ENCODE peak calls at places on chromosomes 4 and X, in seven cellular contexts. X, G, L, F, P, K and B are unnamed samples.
A peak's percentile ranks its signal among the peaks of the same experiment; 100 is the strongest.

GRCh38 chr4:15805583-15806517 is 27.7 kb downstream of the CD38 start:
- DNase-seq in X (peak; percentile 59), G (no peak), L (peak; percentile 12), F (peak; percentile 5), P (peak; percentile 29), K (peak; percentile 28), B (no peak)

GRCh38 chr4:166042510-166043055 is 169.5 kb downstream of the TLL1 start:
- DNase-seq in X (no peak), G (no peak), L (no peak), F (no peak), P (no peak), K (no peak), B (no peak)

GRCh38 chrX:149825424-149825823 is 43.7 kb downstream of the MAGEA9 start:
- DNase-seq in X (no peak), G (no peak), L (no peak), F (no peak), P (no peak), K (peak; percentile 13), B (no peak)

GRCh38 chrX:126064901-126065541 is 101.1 kb downstream of the DCAF12L2 start:
- DNase-seq in X (no peak), G (no peak), L (no peak), F (no peak), P (no peak), K (no peak), B (no peak)

GRCh38 chr4:128393111-128393704 is 105.6 kb upstream of the PGRMC2 start:
- DNase-seq in X (no peak), G (no peak), L (no peak), F (no peak), P (no peak), K (peak; percentile 75), B (no peak)

GRCh38 chrX:70924294-70924693 is 6.6 kb downstream of the SLC7A3 start:
- DNase-seq in X (no peak), G (no peak), L (no peak), F (no peak), P (no peak), K (no peak), B (no peak)

GRCh38 chrX:151458824-151459223 is 61.8 kb downstream of the VMA21 start:
- DNase-seq in X (no peak), G (no peak), L (no peak), F (no peak), P (no peak), K (peak; percentile 36), B (no peak)

GRCh38 chr4:41644288-41644914 is 104.1 kb downstream of the PHOX2B start:
- DNase-seq in X (peak; percentile 75), G (peak; percentile 85), L (peak; percentile 76), F (peak; percentile 80), P (no peak), K (no peak), B (peak; percentile 72)

GRCh38 chr4:173924561-173924960 is 358.9 kb downstream of the FBXO8 start:
- DNase-seq in X (no peak), G (no peak), L (no peak), F (no peak), P (no peak), K (no peak), B (no peak)

GRCh38 chr4:152545088-152545487 is 9.2 kb upstream of the FBXW7 start:
- DNase-seq in X (no peak), G (no peak), L (no peak), F (no peak), P (no peak), K (no peak), B (no peak)

GRCh38 chr4:176780995-176781738 is 11.6 kb downstream of the VEGFC start:
- DNase-seq in X (no peak), G (no peak), L (no peak), F (no peak), P (peak; percentile 46), K (no peak), B (no peak)

GRCh38 chrX:39016551-39016950 is 215.3 kb downstream of the MID1IP1 start:
- DNase-seq in X (no peak), G (no peak), L (no peak), F (no peak), P (no peak), K (no peak), B (no peak)

GRCh38 chr4:75843596-75843995 is 58.7 kb downstream of the PPEF2 start:
- DNase-seq in X (no peak), G (no peak), L (no peak), F (no peak), P (no peak), K (no peak), B (no peak)

GRCh38 chr4:186137193-186137792 is 32.8 kb downstream of the FAM149A start:
- DNase-seq in X (peak; percentile 36), G (no peak), L (no peak), F (no peak), P (peak; percentile 1), K (peak; percentile 28), B (no peak)

GRCh38 chr4:64489628-64490027 is 80.4 kb upstream of the TECRL start:
- DNase-seq in X (no peak), G (no peak), L (no peak), F (no peak), P (no peak), K (no peak), B (no peak)

GRCh38 chr4:48801739-48802138 is 21.7 kb upstream of the FRYL start:
- DNase-seq in X (no peak), G (no peak), L (no peak), F (no peak), P (no peak), K (peak; percentile 8), B (no peak)

GRCh38 chr4:2186133-2186864 is 55.6 kb downstream of the HAUS3 start:
- DNase-seq in X (no peak), G (no peak), L (no peak), F (no peak), P (no peak), K (peak; percentile 5), B (no peak)

GRCh38 chr4:3862640-3863420 is 96.6 kb downstream of the ADRA2C start:
- DNase-seq in X (no peak), G (no peak), L (no peak), F (no peak), P (no peak), K (no peak), B (no peak)

GRCh38 chrX:106481341-106481740 is 130.4 kb upstream of the RADX start:
- DNase-seq in X (peak; percentile 32), G (no peak), L (peak; percentile 36), F (peak; percentile 10), P (peak; percentile 33), K (peak; percentile 11), B (no peak)

GRCh38 chrX:21725498-21725897 is 32.4 kb downstream of the SMPX start:
- DNase-seq in X (peak; percentile 18), G (no peak), L (no peak), F (no peak), P (peak; percentile 50), K (peak; percentile 18), B (no peak)

GRCh38 chr4:2962099-2962455 is 1.1 kb downstream of the NOP14 start:
- DNase-seq in X (no peak), G (no peak), L (no peak), F (no peak), P (no peak), K (no peak), B (no peak)